ENCODE peak calls at places on chromosome 10, in eight cellular contexts. T is fibroblast of pulmonary artery, K is dorsolateral prefrontal cortex, R is putamen, G is ovary, I is H4, J is HEK293T, U is posterior vena cava. H is an unnamed sample.

GRCh38 chr10:120514035-120514620 is 57.1 kb downstream of the PLPP4 start:
- DNase-seq in T (peak; percentile 64), K (no peak), R (no peak), G (no peak), I (peak; percentile 20), J (peak; percentile 76), U (no peak), H (no peak)

GRCh38 chr10:74081192-74081803 is 69.3 kb downstream of the AP3M1 start:
- DNase-seq in T (peak; percentile 75), K (no peak), R (peak; percentile 54), G (peak; percentile 44), I (peak; percentile 51), J (peak; percentile 62), U (no peak), H (no peak)

GRCh38 chr10:121194696-121195523 is 343.7 kb downstream of the WDR11 start:
- DNase-seq in T (no peak), K (no peak), R (no peak), G (no peak), I (no peak), J (no peak), U (no peak), H (no peak)

GRCh38 chr10:86366033-86366901 is at the start of gene GRID1:
- DNase-seq in T (no peak), K (peak; percentile 61), R (peak; percentile 87), G (peak; percentile 41), I (no peak), J (peak; percentile 83), U (peak; percentile 54), H (peak; percentile 66)

GRCh38 chr10:20677340-20677739 is 219.8 kb downstream of the NEBL start:
- DNase-seq in T (no peak), K (no peak), R (no peak), G (no peak), I (no peak), J (no peak), U (no peak), H (no peak)

GRCh38 chr10:11881477-11882417 is 58.6 kb downstream of the PROSER2 start:
- DNase-seq in T (no peak), K (no peak), R (no peak), G (no peak), I (peak; percentile 23), J (peak; percentile 45), U (no peak), H (no peak)

GRCh38 chr10:72322030-72322279 is 32.8 kb downstream of the DNAJB12 start:
- DNase-seq in T (no peak), K (no peak), R (no peak), G (no peak), I (no peak), J (no peak), U (peak; percentile 76), H (no peak)

GRCh38 chr10:12202230-12202629 is 6.2 kb downstream of the CDC123 start:
- DNase-seq in T (no peak), K (no peak), R (no peak), G (no peak), I (no peak), J (no peak), U (no peak), H (no peak)

GRCh38 chr10:71339796-71340589 is 20.9 kb downstream of the SLC29A3 start:
- DNase-seq in T (no peak), K (no peak), R (no peak), G (no peak), I (peak; percentile 27), J (no peak), U (no peak), H (no peak)

GRCh38 chr10:100287756-100288155 is 1.3 kb upstream of the BLOC1S2 start:
- DNase-seq in T (no peak), K (no peak), R (no peak), G (no peak), I (no peak), J (no peak), U (no peak), H (no peak)

GRCh38 chr10:96415896-96416554 is 57.2 kb upstream of the OPALIN start:
- DNase-seq in T (no peak), K (no peak), R (no peak), G (no peak), I (peak; percentile 42), J (no peak), U (no peak), H (no peak)

GRCh38 chr10:122657255-122657654 is 42.4 kb downstream of the C10orf120 start:
- DNase-seq in T (no peak), K (no peak), R (no peak), G (no peak), I (no peak), J (no peak), U (peak; percentile 42), H (peak; percentile 72)

GRCh38 chr10:78545756-78546155 is 512.1 kb downstream of the RPS24 start:
- DNase-seq in T (no peak), K (no peak), R (no peak), G (no peak), I (no peak), J (no peak), U (no peak), H (no peak)

H was measured in posterior cingulate gyrus.